ENCODE peak calls at places on chromosomes 5 and 9, in six cellular contexts. One of them, this sample, is unnamed.

GRCh38 chr9:135530146-135530545 is 8.9 kb downstream of the LCN1 start:
- DNase-seq in stimulated activated CD8-positive, alpha-beta memory T cell treated with anti-CD3 and anti-CD28 coated beads, Interleukin-7, amount 100 ng/mL, for 24 hours: no peak
- DNase-seq in NCI-H2029: no peak
- DNase-seq in nucleus accumbens: no peak
- DNase-seq in EL: no peak
- DNase-seq in astrocyte of the cerebellum: no peak
- DNase-seq in this sample: no peak

GRCh38 chr5:154756203-154756870 is 1.2 kb downstream of the LARP1 start:
- DNase-seq in stimulated activated CD8-positive, alpha-beta memory T cell treated with anti-CD3 and anti-CD28 coated beads, Interleukin-7, amount 100 ng/mL, for 24 hours: no peak
- DNase-seq in NCI-H2029: no peak
- DNase-seq in nucleus accumbens: peak; percentile 44
- DNase-seq in EL: peak; percentile 25
- DNase-seq in astrocyte of the cerebellum: no peak
- DNase-seq in this sample: peak; percentile 53

GRCh38 chr9:136675477-136676296 is 11.6 kb downstream of the AGPAT2 start:
- DNase-seq in stimulated activated CD8-positive, alpha-beta memory T cell treated with anti-CD3 and anti-CD28 coated beads, Interleukin-7, amount 100 ng/mL, for 24 hours: no peak
- DNase-seq in NCI-H2029: peak; percentile 33
- DNase-seq in nucleus accumbens: no peak
- DNase-seq in EL: no peak
- DNase-seq in astrocyte of the cerebellum: no peak
- DNase-seq in this sample: no peak

GRCh38 chr5:88883566-88884434 is 816 bp upstream of the MEF2C start:
- DNase-seq in stimulated activated CD8-positive, alpha-beta memory T cell treated with anti-CD3 and anti-CD28 coated beads, Interleukin-7, amount 100 ng/mL, for 24 hours: no peak
- DNase-seq in NCI-H2029: peak; percentile 55
- DNase-seq in nucleus accumbens: peak; percentile 66
- DNase-seq in EL: peak; percentile 49
- DNase-seq in astrocyte of the cerebellum: peak; percentile 63
- DNase-seq in this sample: peak; percentile 90

GRCh38 chr9:33198163-33198562 is 31.0 kb upstream of the B4GALT1 start:
- DNase-seq in stimulated activated CD8-positive, alpha-beta memory T cell treated with anti-CD3 and anti-CD28 coated beads, Interleukin-7, amount 100 ng/mL, for 24 hours: no peak
- DNase-seq in NCI-H2029: no peak
- DNase-seq in nucleus accumbens: no peak
- DNase-seq in EL: no peak
- DNase-seq in astrocyte of the cerebellum: peak; percentile 73
- DNase-seq in this sample: peak; percentile 84

GRCh38 chr5:133423618-133424282 is 188.6 kb downstream of the FSTL4 start:
- DNase-seq in stimulated activated CD8-positive, alpha-beta memory T cell treated with anti-CD3 and anti-CD28 coated beads, Interleukin-7, amount 100 ng/mL, for 24 hours: peak; percentile 58
- DNase-seq in NCI-H2029: no peak
- DNase-seq in nucleus accumbens: peak; percentile 30
- DNase-seq in EL: peak; percentile 38
- DNase-seq in astrocyte of the cerebellum: no peak
- DNase-seq in this sample: peak; percentile 21

GRCh38 chr5:160467555-160468418 is 46.1 kb downstream of the PTTG1 start:
- DNase-seq in stimulated activated CD8-positive, alpha-beta memory T cell treated with anti-CD3 and anti-CD28 coated beads, Interleukin-7, amount 100 ng/mL, for 24 hours: peak; percentile 65
- DNase-seq in NCI-H2029: no peak
- DNase-seq in nucleus accumbens: no peak
- DNase-seq in EL: peak; percentile 90
- DNase-seq in astrocyte of the cerebellum: no peak
- DNase-seq in this sample: peak; percentile 63

GRCh38 chr9:109861499-109861898 is 81.5 kb downstream of the PALM2AKAP2 start:
- DNase-seq in stimulated activated CD8-positive, alpha-beta memory T cell treated with anti-CD3 and anti-CD28 coated beads, Interleukin-7, amount 100 ng/mL, for 24 hours: no peak
- DNase-seq in NCI-H2029: no peak
- DNase-seq in nucleus accumbens: no peak
- DNase-seq in EL: no peak
- DNase-seq in astrocyte of the cerebellum: no peak
- DNase-seq in this sample: peak; percentile 60

GRCh38 chr5:37723147-37723961 is 116.5 kb downstream of the GDNF start:
- DNase-seq in stimulated activated CD8-positive, alpha-beta memory T cell treated with anti-CD3 and anti-CD28 coated beads, Interleukin-7, amount 100 ng/mL, for 24 hours: no peak
- DNase-seq in NCI-H2029: no peak
- DNase-seq in nucleus accumbens: no peak
- DNase-seq in EL: peak; percentile 47
- DNase-seq in astrocyte of the cerebellum: no peak
- DNase-seq in this sample: peak; percentile 30